ENCODE peak calls at places on chromosome 4, in ten cellular contexts. V is activated gamma-delta T cell treated with Interleukin-2 at 50 U/mL for 16 hours; U is mammary epithelial cell; B is stimulated activated CD8-positive, alpha-beta memory T cell treated with anti-CD3 and anti-CD28 coated beads, Interleukin-15, amount 100 ng/mL, for 24 hours; S is NCI-H2029; E is HEK293T; L is choroid plexus epithelial cell; R is non-pigmented ciliary epithelial cell; G is NCI-H1105; A is NCI-H1417 treated with DMSO at 0.1 percent for 48 hours. T is an unnamed sample.

GRCh38 chr4:128299848-128300247 is 12.2 kb upstream of the PGRMC2 start:
- DNase-seq in V (no peak), U (no peak), B (no peak), S (no peak), E (no peak), L (no peak), R (no peak), G (no peak), A (no peak), T (no peak)

GRCh38 chr4:168880811-168881595 is 129.1 kb downstream of the CBR4 start:
- DNase-seq in V (no peak), U (no peak), B (no peak), S (no peak), E (no peak), L (no peak), R (no peak), G (no peak), A (no peak), T (no peak)

GRCh38 chr4:187380181-187380581 is 615.4 kb upstream of the ZFP42 start:
- DNase-seq in V (no peak), U (no peak), B (no peak), S (no peak), E (peak), L (peak), R (no peak), G (no peak), A (no peak), T (no peak)

GRCh38 chr4:1717129-1718094 is 3.7 kb downstream of the TMEM129 start:
- DNase-seq in V (no peak), U (no peak), B (no peak), S (no peak), E (no peak), L (no peak), R (no peak), G (no peak), A (peak), T (no peak)

GRCh38 chr4:142706381-142706780 is 139.7 kb downstream of the INPP4B start:
- DNase-seq in V (no peak), U (no peak), B (no peak), S (no peak), E (no peak), L (no peak), R (no peak), G (no peak), A (no peak), T (no peak)

GRCh38 chr4:108417923-108418322 is 202.5 kb upstream of the RPL34 start:
- DNase-seq in V (no peak), U (no peak), B (no peak), S (no peak), E (no peak), L (peak), R (peak), G (no peak), A (no peak), T (no peak)

GRCh38 chr4:10116625-10117423 is at the start of gene WDR1:
- DNase-seq in V (peak), U (peak), B (peak), S (peak), E (peak), L (peak), R (peak), G (peak), A (peak), T (peak)

GRCh38 chr4:105709081-105709450 is 482 bp downstream of the GSTCD start:
- DNase-seq in V (no peak), U (peak), B (peak), S (no peak), E (peak), L (peak), R (no peak), G (no peak), A (no peak), T (no peak)

GRCh38 chr4:86482851-86483490 is 111.1 kb upstream of the PTPN13 start:
- DNase-seq in V (no peak), U (no peak), B (no peak), S (no peak), E (peak), L (peak), R (no peak), G (no peak), A (peak), T (no peak)

GRCh38 chr4:82851902-82852750 is 38.8 kb downstream of the SEC31A start:
- DNase-seq in V (no peak), U (no peak), B (no peak), S (no peak), E (peak), L (peak), R (no peak), G (peak), A (no peak), T (no peak)

GRCh38 chr4:110109455-110109854 is 89.0 kb downstream of the ELOVL6 start:
- DNase-seq in V (no peak), U (no peak), B (no peak), S (no peak), E (no peak), L (no peak), R (no peak), G (no peak), A (no peak), T (no peak)

GRCh38 chr4:119039779-119040178 is 95.9 kb upstream of the MYOZ2 start:
- DNase-seq in V (no peak), U (no peak), B (no peak), S (no peak), E (no peak), L (peak), R (no peak), G (no peak), A (no peak), T (no peak)

GRCh38 chr4:187084696-187085095 is 361.0 kb upstream of the FAT1 start:
- DNase-seq in V (no peak), U (no peak), B (no peak), S (no peak), E (no peak), L (peak), R (no peak), G (no peak), A (no peak), T (no peak)

GRCh38 chr4:184281231-184282139 is 63.8 kb upstream of the ENPP6 start:
- DNase-seq in V (no peak), U (no peak), B (no peak), S (no peak), E (no peak), L (no peak), R (no peak), G (no peak), A (no peak), T (no peak)

GRCh38 chr4:99087887-99088484 is 602 bp downstream of the ADH5 start:
- DNase-seq in V (peak), U (peak), B (no peak), S (no peak), E (peak), L (peak), R (peak), G (peak), A (no peak), T (no peak)

GRCh38 chr4:98046665-98047064 is 96.6 kb downstream of the STPG2 start:
- DNase-seq in V (no peak), U (peak), B (no peak), S (no peak), E (no peak), L (no peak), R (no peak), G (no peak), A (no peak), T (no peak)

GRCh38 chr4:30294295-30294694 is 425.9 kb upstream of the PCDH7 start:
- DNase-seq in V (no peak), U (no peak), B (no peak), S (no peak), E (no peak), L (no peak), R (no peak), G (no peak), A (no peak), T (no peak)

GRCh38 chr4:74675673-74676279 is 118.5 kb downstream of the BTC start:
- DNase-seq in V (no peak), U (peak), B (no peak), S (peak), E (peak), L (peak), R (no peak), G (peak), A (no peak), T (peak)

GRCh38 chr4:68963389-68963788 is 11.8 kb upstream of the UGT2A3 start:
- DNase-seq in V (no peak), U (no peak), B (no peak), S (no peak), E (no peak), L (no peak), R (no peak), G (no peak), A (no peak), T (no peak)

GRCh38 chr4:41257257-41257900 is 651 bp downstream of the UCHL1 start:
- DNase-seq in V (no peak), U (no peak), B (no peak), S (peak), E (peak), L (peak), R (no peak), G (peak), A (peak), T (peak)

GRCh38 chr4:18882468-18882867 is 860.9 kb upstream of the LCORL start:
- DNase-seq in V (no peak), U (peak), B (no peak), S (no peak), E (no peak), L (peak), R (peak), G (no peak), A (no peak), T (no peak)

GRCh38 chr4:100977274-100977673 is 370.1 kb downstream of the PPP3CA start:
- DNase-seq in V (no peak), U (no peak), B (no peak), S (no peak), E (no peak), L (no peak), R (no peak), G (no peak), A (no peak), T (no peak)

GRCh38 chr4:66639361-66639760 is 905.9 kb downstream of the CENPC start:
- DNase-seq in V (no peak), U (no peak), B (no peak), S (no peak), E (peak), L (peak), R (no peak), G (peak), A (no peak), T (no peak)

GRCh38 chr4:36208884-36209473 is 35.3 kb downstream of the ARAP2 start:
- DNase-seq in V (peak), U (no peak), B (no peak), S (no peak), E (no peak), L (no peak), R (no peak), G (no peak), A (no peak), T (no peak)

GRCh38 chr4:142883433-142883832 is 37.3 kb upstream of the INPP4B start:
- DNase-seq in V (no peak), U (no peak), B (no peak), S (no peak), E (no peak), L (peak), R (no peak), G (no peak), A (no peak), T (no peak)

GRCh38 chr4:136183513-136183912 is 1348.8 kb downstream of the PCDH18 start:
- DNase-seq in V (no peak), U (no peak), B (no peak), S (no peak), E (no peak), L (no peak), R (no peak), G (no peak), A (no peak), T (no peak)

GRCh38 chr4:144656857-144657256 is 10.9 kb downstream of the HHIP start:
- DNase-seq in V (no peak), U (no peak), B (no peak), S (no peak), E (no peak), L (peak), R (no peak), G (no peak), A (no peak), T (no peak)

GRCh38 chr4:27524224-27524623 is 663.6 kb downstream of the STIM2 start:
- DNase-seq in V (no peak), U (no peak), B (no peak), S (no peak), E (no peak), L (no peak), R (no peak), G (no peak), A (no peak), T (no peak)

GRCh38 chr4:184907216-184907615 is 81.4 kb upstream of the ACSL1 start:
- DNase-seq in V (no peak), U (peak), B (no peak), S (no peak), E (no peak), L (peak), R (no peak), G (no peak), A (no peak), T (no peak)

GRCh38 chr4:176547005-176547404 is 227.2 kb downstream of the SPCS3 start:
- DNase-seq in V (no peak), U (no peak), B (no peak), S (no peak), E (no peak), L (peak), R (peak), G (no peak), A (no peak), T (no peak)

GRCh38 chr4:185513489-185514181 is 21.7 kb downstream of the PDLIM3 start:
- DNase-seq in V (no peak), U (no peak), B (no peak), S (no peak), E (no peak), L (peak), R (peak), G (no peak), A (no peak), T (no peak)